ENCODE peak calls at places on chromosomes 11 and 22, in four cellular contexts. T is PC-9, K is heart right ventricle, M is iPS DF 6.9. D is an unnamed sample.

GRCh38 chr11:534592-535518 is 521 bp downstream of the HRAS start:
- DNase-seq in T (peak), K (no peak), M (no peak), D (no peak)

GRCh38 chr22:32175751-32176644 is 16.9 kb upstream of the C22orf42 start:
- DNase-seq in T (no peak), K (no peak), M (peak), D (no peak)

GRCh38 chr11:125304876-125305275 is 140.3 kb downstream of the PKNOX2 start:
- DNase-seq in T (no peak), K (no peak), M (no peak), D (no peak)

GRCh38 chr11:63680842-63681207 is 475 bp upstream of the RTN3 start:
- DNase-seq in T (peak), K (no peak), M (no peak), D (no peak)

GRCh38 chr22:41240377-41241132 is at the start of gene CHADL:
- DNase-seq in T (no peak), K (no peak), M (no peak), D (no peak)

GRCh38 chr11:69299572-69299971 is 5.6 kb downstream of the MYEOV start:
- DNase-seq in T (no peak), K (no peak), M (no peak), D (no peak)

GRCh38 chr22:49657275-49657973 is 170.2 kb downstream of the BRD1 start:
- DNase-seq in T (no peak), K (peak), M (no peak), D (peak)

GRCh38 chr11:19953342-19953741 is 206.9 kb downstream of the DBX1 start:
- DNase-seq in T (no peak), K (no peak), M (peak), D (no peak)

GRCh38 chr11:8265681-8266241 is 2.1 kb upstream of the LMO1 start:
- DNase-seq in T (no peak), K (no peak), M (no peak), D (no peak)

GRCh38 chr22:20957118-20957690 is 9.9 kb upstream of the AIFM3 start:
- DNase-seq in T (peak), K (no peak), M (no peak), D (no peak)

GRCh38 chr11:14359573-14360031 is 619 bp upstream of the RRAS2 start:
- DNase-seq in T (no peak), K (no peak), M (no peak), D (no peak)

GRCh38 chr22:27673839-27674238 is 127.7 kb downstream of the MN1 start:
- DNase-seq in T (no peak), K (no peak), M (no peak), D (no peak)

GRCh38 chr11:76806131-76806530 is 23.0 kb downstream of the TSKU start:
- DNase-seq in T (no peak), K (no peak), M (no peak), D (no peak)

GRCh38 chr11:27075655-27076054 is 35.0 kb downstream of the BBOX1 start:
- DNase-seq in T (no peak), K (no peak), M (no peak), D (no peak)

GRCh38 chr22:45784357-45785277 is 113.0 kb downstream of the ATXN10 start:
- DNase-seq in T (no peak), K (peak), M (no peak), D (no peak)

GRCh38 chr22:44197271-44197670 is 16.5 kb downstream of the PARVG start:
- DNase-seq in T (no peak), K (no peak), M (no peak), D (no peak)

GRCh38 chr22:33909075-33909458 is 11.2 kb downstream of the LARGE1 start:
- DNase-seq in T (no peak), K (peak), M (no peak), D (no peak)

GRCh38 chr22:44246615-44247326 is 66.0 kb downstream of the SHISAL1 start:
- DNase-seq in T (no peak), K (no peak), M (no peak), D (no peak)

GRCh38 chr11:47551086-47551485 is 1.8 kb downstream of the CELF1 start:
- DNase-seq in T (no peak), K (no peak), M (no peak), D (no peak)

GRCh38 chr22:37569009-37569920 is 9.0 kb downstream of the CDC42EP1 start:
- DNase-seq in T (peak), K (no peak), M (no peak), D (no peak)

GRCh38 chr11:77093056-77093891 is 9.4 kb upstream of the OMP start:
- DNase-seq in T (no peak), K (no peak), M (no peak), D (no peak)

GRCh38 chr11:86678296-86678695 is 5.9 kb upstream of the ME3 start:
- DNase-seq in T (no peak), K (no peak), M (no peak), D (no peak)

GRCh38 chr11:57762235-57762866 is 749 bp downstream of the CTNND1 start:
- DNase-seq in T (no peak), K (no peak), M (no peak), D (no peak)

GRCh38 chr22:28783786-28784671 is 11.5 kb downstream of the CCDC117 start:
- DNase-seq in T (no peak), K (no peak), M (no peak), D (no peak)

GRCh38 chr11:96744697-96745096 is 354.9 kb downstream of the JRKL start:
- DNase-seq in T (no peak), K (no peak), M (no peak), D (no peak)

GRCh38 chr11:6418199-6418957 is 516 bp downstream of the APBB1 start:
- DNase-seq in T (no peak), K (peak), M (no peak), D (no peak)

GRCh38 chr11:104061851-104062521 is 25.5 kb downstream of the DDI1 start:
- DNase-seq in T (no peak), K (no peak), M (no peak), D (no peak)

GRCh38 chr22:29382575-29383328 is 5.6 kb downstream of the AP1B1 start:
- DNase-seq in T (no peak), K (no peak), M (no peak), D (no peak)

GRCh38 chr22:19958083-19959042 is 16.7 kb upstream of the TXNRD2 start:
- DNase-seq in T (no peak), K (no peak), M (no peak), D (no peak)

GRCh38 chr11:35750981-35751663 is 88.5 kb downstream of the TRIM44 start:
- DNase-seq in T (no peak), K (no peak), M (no peak), D (no peak)
- H3K27ac ChIP-seq in T (no peak), K (no peak), M (no peak), D (no peak)

GRCh38 chr22:43169310-43170130 is 17.4 kb downstream of the TTLL12 start:
- DNase-seq in T (no peak), K (no peak), M (no peak), D (no peak)
- H3K27ac ChIP-seq in T (no peak), K (no peak), M (no peak), D (no peak)

GRCh38 chr11:130088909-130089668 is 19.4 kb downstream of the APLP2 start:
- DNase-seq in T (no peak), K (peak), M (no peak), D (no peak)
- H3K27ac ChIP-seq in T (no peak), K (no peak), M (no peak), D (no peak)

GRCh38 chr11:128463975-128464374 is 123.4 kb downstream of the ETS1 start:
- DNase-seq in T (no peak), K (no peak), M (no peak), D (no peak)
- H3K27ac ChIP-seq in T (no peak), K (peak), M (no peak), D (peak)

GRCh38 chr11:83768476-83768875 is 482.3 kb upstream of the CCDC90B start:
- DNase-seq in T (no peak), K (no peak), M (no peak), D (no peak)
- H3K27ac ChIP-seq in T (no peak), K (no peak), M (no peak), D (no peak)

GRCh38 chr22:30425327-30425615 is 297 bp upstream of the MTFP1 start:
- DNase-seq in T (no peak), K (no peak), M (no peak), D (no peak)
- H3K27ac ChIP-seq in T (peak), K (peak), M (no peak), D (peak)

GRCh38 chr22:25478573-25478972 is 85.9 kb upstream of the GRK3 start:
- DNase-seq in T (no peak), K (no peak), M (no peak), D (no peak)

GRCh38 chr22:25478111-25478510 is 86.4 kb upstream of the GRK3 start:
- DNase-seq in T (no peak), K (no peak), M (no peak), D (no peak)

GRCh38 chr22:25472382-25472781 is 92.1 kb upstream of the GRK3 start:
- DNase-seq in T (no peak), K (no peak), M (no peak), D (no peak)

GRCh38 chr22:25477358-25477757 is 87.1 kb upstream of the GRK3 start:
- DNase-seq in T (no peak), K (no peak), M (no peak), D (no peak)

GRCh38 chr22:25475554-25476022 is 88.9 kb upstream of the GRK3 start:
- DNase-seq in T (no peak), K (peak), M (no peak), D (no peak)
- H3K27ac ChIP-seq in T (no peak), K (no peak), M (no peak), D (no peak)

GRCh38 chr11:12042215-12042676 is 33.8 kb upstream of the DKK3 start:
- DNase-seq in T (no peak), K (no peak), M (no peak), D (no peak)

GRCh38 chr11:12045914-12046635 is 37.6 kb upstream of the DKK3 start:
- DNase-seq in T (no peak), K (no peak), M (no peak), D (no peak)

GRCh38 chr11:12044799-12045198 is 36.4 kb upstream of the DKK3 start:
- DNase-seq in T (no peak), K (no peak), M (no peak), D (no peak)

GRCh38 chr11:12043221-12043620 is 34.8 kb upstream of the DKK3 start:
- DNase-seq in T (no peak), K (no peak), M (no peak), D (no peak)

DNA sequence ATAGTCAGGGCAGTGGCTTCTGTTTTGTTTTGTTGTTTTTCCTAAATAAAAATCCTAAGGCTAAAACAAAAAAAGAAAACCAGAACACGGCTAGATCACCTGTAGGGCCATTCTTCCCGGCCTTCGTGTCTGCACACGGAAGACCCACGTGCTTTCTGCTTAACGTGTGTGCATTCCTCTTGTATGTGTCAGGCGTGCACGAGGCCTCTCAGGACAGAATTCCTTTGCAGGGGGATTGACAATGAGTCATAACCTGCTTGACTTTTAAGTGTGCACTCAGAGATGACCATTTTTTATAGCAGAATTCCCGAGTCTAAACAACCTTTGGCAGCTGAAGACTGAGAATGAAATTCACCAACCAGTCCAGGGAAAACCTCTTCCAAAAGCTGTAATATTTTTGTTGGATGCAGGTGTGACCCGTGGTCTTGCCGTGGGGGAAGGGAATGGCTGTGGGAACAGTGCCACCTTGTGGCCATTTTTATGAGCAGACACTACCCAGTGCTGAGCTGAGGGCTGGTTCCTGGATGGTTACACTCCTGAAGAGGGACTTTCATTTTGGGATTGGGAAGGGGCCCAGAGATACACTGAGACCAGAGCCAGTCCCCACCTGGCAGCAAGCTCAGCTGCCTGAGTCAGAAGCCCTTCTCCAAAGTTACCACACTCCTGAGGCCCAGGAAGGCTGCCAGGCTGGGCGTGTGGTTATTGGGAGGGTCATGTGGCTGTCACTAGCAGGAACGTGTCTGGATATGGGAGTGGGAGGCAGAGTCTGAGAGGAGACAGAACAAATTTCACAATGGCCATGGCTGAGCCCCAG is 35.7 kb upstream of the DKK3 start:
- DNase-seq in T (peak), K (peak), M (no peak), D (peak)
- H3K27ac ChIP-seq in T (peak), K (peak), M (no peak), D (no peak)